ENCODE peak calls at places on chromosomes 16 and 17, in seven cellular contexts. K is NCI-H187 treated with DMSO at 0.1 percent for 48 hours; X is activated T-helper 1 cell treated with anti-CD3 and anti-CD28 coated beads, Interleukin-2, amount 50 U/mL, for 16 hours; R is Daoy; C is NCI-H1092 treated with DMSO at 0.1 percent for 48 hours; M is Ammon's horn; I is NCI-H2081. G is an unnamed sample.

GRCh38 chr17:48871551-48872351 is 20.8 kb upstream of the ATP5MC1 start:
- DNase-seq in K (no peak), X (no peak), R (no peak), C (no peak), M (no peak), I (no peak), G (no peak)

GRCh38 chr17:40022497-40022896 is 7.3 kb downstream of the CSF3 start:
- DNase-seq in K (no peak), X (no peak), R (no peak), C (no peak), M (no peak), I (no peak), G (no peak)

GRCh38 chr17:72396121-72396520 is 275.3 kb downstream of the SOX9 start:
- DNase-seq in K (no peak), X (no peak), R (no peak), C (no peak), M (no peak), I (no peak), G (no peak)

GRCh38 chr17:35664685-35665084 is 66.8 kb upstream of the RASL10B start:
- DNase-seq in K (no peak), X (no peak), R (no peak), C (no peak), M (no peak), I (no peak), G (no peak)

GRCh38 chr17:75625813-75626486 is 7.3 kb upstream of the SMIM5 start:
- DNase-seq in K (no peak), X (no peak), R (no peak), C (peak), M (no peak), I (peak), G (no peak)

GRCh38 chr17:36506249-36506826 is 19.9 kb downstream of the ZNHIT3 start:
- DNase-seq in K (no peak), X (no peak), R (no peak), C (no peak), M (no peak), I (no peak), G (no peak)

GRCh38 chr16:59971264-59971663 is 1237.1 kb upstream of the GOT2 start:
- DNase-seq in K (no peak), X (no peak), R (no peak), C (no peak), M (no peak), I (no peak), G (no peak)

GRCh38 chr17:34717092-34717491 is 137.7 kb downstream of the TMEM132E start:
- DNase-seq in K (no peak), X (no peak), R (no peak), C (no peak), M (no peak), I (no peak), G (no peak)

GRCh38 chr17:37570527-37571093 is 38.6 kb downstream of the SYNRG start:
- DNase-seq in K (no peak), X (no peak), R (peak), C (no peak), M (peak), I (peak), G (no peak)

GRCh38 chr16:4601317-4602186 is 13.1 kb downstream of the UBALD1 start:
- DNase-seq in K (no peak), X (no peak), R (no peak), C (peak), M (peak), I (no peak), G (peak)

GRCh38 chr17:40371261-40371929 is 6.9 kb upstream of the GJD3 start:
- DNase-seq in K (no peak), X (no peak), R (no peak), C (no peak), M (no peak), I (no peak), G (no peak)

GRCh38 chr17:52158450-52159042 is at the start of gene CA10:
- DNase-seq in K (no peak), X (no peak), R (no peak), C (peak), M (no peak), I (peak), G (no peak)

GRCh38 chr17:50889528-50890118 is 23.5 kb upstream of the TOB1 start:
- DNase-seq in K (no peak), X (no peak), R (no peak), C (no peak), M (no peak), I (no peak), G (no peak)

GRCh38 chr17:42097691-42098661 is at the start of gene ZNF385C:
- DNase-seq in K (no peak), X (no peak), R (no peak), C (no peak), M (no peak), I (no peak), G (no peak)

GRCh38 chr16:85755929-85756768 is 5.3 kb upstream of the C16orf74 start:
- DNase-seq in K (no peak), X (no peak), R (no peak), C (no peak), M (no peak), I (no peak), G (no peak)

GRCh38 chr17:31355935-31356334 is 34.5 kb upstream of the EVI2A start:
- DNase-seq in K (no peak), X (no peak), R (no peak), C (no peak), M (no peak), I (no peak), G (no peak)